ENCODE peak calls at places on chromosomes 6 and 20, in four cellular contexts. J is naive B cell; V is effector memory CD8-positive, alpha-beta T cell; I is activated naive CD4-positive, alpha-beta T cell treated with anti-CD3 and anti-CD28 coated beads, Interleukin-2, amount 50 U/mL, for 72 hours. L is an unnamed sample.
A peak's percentile ranks its signal among the peaks of the same experiment; 100 is the strongest.

GRCh38 chr6:122563364-122564052 is 46.7 kb upstream of the PKIB start:
- ATAC-seq in I (no peak), J (no peak), V (no peak), L (no peak)

GRCh38 chr6:32972353-32973143 is 4.2 kb downstream of the BRD2 start:
- ATAC-seq in V (peak; percentile 22), J (peak; percentile 4), I (peak; percentile 5), L (no peak)

GRCh38 chr6:96947055-96947454 is 22.5 kb downstream of the KLHL32 start:
- ATAC-seq in J (peak; percentile 96), I (peak; percentile 97), V (peak; percentile 89), L (no peak)

GRCh38 chr20:23541330-23541729 is 27.0 kb downstream of the CST9L start:
- ATAC-seq in I (peak; percentile 20), V (no peak), J (no peak), L (no peak)

GRCh38 chr20:12113468-12114371 is 196.0 kb downstream of the BTBD3 start:
- ATAC-seq in J (no peak), I (no peak), V (no peak), L (no peak)

GRCh38 chr20:63122626-63123025 is 93.3 kb downstream of the YTHDF1 start:
- ATAC-seq in I (no peak), J (no peak), V (no peak), L (no peak)

GRCh38 chr6:99434702-99435530 is 9.8 kb upstream of the PNISR start:
- ATAC-seq in J (peak; percentile 60), I (no peak), V (peak; percentile 86), L (no peak)

GRCh38 chr20:2708665-2709064 is 16.1 kb downstream of the EBF4 start:
- ATAC-seq in J (no peak), I (no peak), V (no peak), L (no peak)

GRCh38 chr20:20547221-20547875 is 165.1 kb downstream of the RALGAPA2 start:
- ATAC-seq in V (peak; percentile 21), I (peak; percentile 65), J (no peak), L (no peak)

GRCh38 chr6:21098744-21099143 is 494.8 kb upstream of the SOX4 start:
- ATAC-seq in J (no peak), I (no peak), V (no peak), L (no peak)

GRCh38 chr6:105603779-105604592 is 201.1 kb upstream of the PREP start:
- ATAC-seq in V (no peak), I (no peak), J (no peak), L (peak; percentile 85)

GRCh38 chr6:127518710-127519468 is at the start of gene MTCL3:
- ATAC-seq in J (no peak), V (no peak), I (no peak), L (no peak)

GRCh38 chr6:166656269-166657206 is 29.5 kb upstream of the RPS6KA2 start:
- ATAC-seq in V (no peak), I (no peak), J (peak; percentile 57), L (no peak)

GRCh38 chr6:151051164-151051563 is 185.7 kb downstream of the MTHFD1L start:
- ATAC-seq in J (no peak), V (no peak), I (no peak), L (no peak)

GRCh38 chr6:127897437-127897836 is 3.4 kb downstream of the THEMIS start:
- ATAC-seq in V (no peak), J (no peak), I (peak; percentile 72), L (no peak)

GRCh38 chr20:32992015-32992641 is 12.1 kb downstream of the SUN5 start:
- ATAC-seq in J (peak; percentile 45), I (no peak), V (no peak), L (no peak)

GRCh38 chr6:154767419-154767818 is 34.2 kb downstream of the SCAF8 start:
- ATAC-seq in J (no peak), V (no peak), I (no peak), L (no peak)

GRCh38 chr6:130969807-130970491 is 93.1 kb downstream of the EPB41L2 start:
- ATAC-seq in V (no peak), I (no peak), J (no peak), L (peak; percentile 66)

GRCh38 chr20:34337982-34338756 is 24.9 kb upstream of the ITCH start:
- ATAC-seq in I (no peak), V (peak; percentile 87), J (no peak), L (no peak)

L was measured in gastroesophageal sphincter.